ENCODE peak calls at places on chromosomes 13 and 19, in four cellular contexts. L, U, Y and Z are unnamed samples.

GRCh38 chr13:98291658-98292057 is 114.6 kb upstream of the RNF113B start:
- DNase-seq in Y (no peak), U (peak; percentile 35), L (no peak), Z (peak; percentile 74)

GRCh38 chr13:30718661-30719520 is 16.5 kb upstream of the ALOX5AP start:
- DNase-seq in L (no peak), U (no peak), Y (no peak), Z (no peak)

GRCh38 chr13:19864018-19864338 is 529 bp upstream of the ZMYM5 start:
- DNase-seq in L (no peak), Y (peak; percentile 79), U (peak; percentile 68), Z (peak; percentile 67)

GRCh38 chr13:29526741-29527140 is 68.7 kb downstream of the SLC7A1 start:
- DNase-seq in L (no peak), U (no peak), Y (no peak), Z (no peak)

GRCh38 chr13:72463561-72463960 is 263.9 kb downstream of the MZT1 start:
- DNase-seq in L (peak; percentile 87), U (no peak), Y (no peak), Z (peak; percentile 42)

GRCh38 chr13:46598140-46598819 is 45.3 kb downstream of the LRCH1 start:
- DNase-seq in L (no peak), Y (no peak), U (no peak), Z (no peak)

GRCh38 chr19:3692141-3693029 is 7.9 kb downstream of the PIP5K1C start:
- DNase-seq in L (no peak), U (no peak), Y (no peak), Z (no peak)

GRCh38 chr13:59478908-59479307 is 684.8 kb downstream of the DIAPH3 start:
- DNase-seq in L (no peak), Y (no peak), U (no peak), Z (no peak)

GRCh38 chr19:782195-783043 is 14.8 kb upstream of the PTBP1 start:
- DNase-seq in Y (no peak), L (peak; percentile 33), U (peak; percentile 58), Z (no peak)

GRCh38 chr19:1243768-1244692 is 2.5 kb downstream of the ATP5F1D start:
- DNase-seq in L (peak; percentile 88), Y (peak; percentile 92), U (peak; percentile 89), Z (peak; percentile 90)

GRCh38 chr13:29909975-29910674 is 59.7 kb upstream of the UBL3 start:
- DNase-seq in Y (peak; percentile 37), L (no peak), U (no peak), Z (no peak)

GRCh38 chr19:3968556-3969434 is 2.1 kb downstream of the DAPK3 start:
- DNase-seq in U (peak; percentile 81), L (peak; percentile 98), Y (peak; percentile 95), Z (peak; percentile 87)

GRCh38 chr19:50693064-50693975 is 26.3 kb downstream of the SHANK1 start:
- DNase-seq in U (no peak), Y (no peak), L (no peak), Z (no peak)

GRCh38 chr19:40521276-40521675 is 54.5 kb downstream of the SPTBN4 start:
- DNase-seq in L (no peak), U (no peak), Y (no peak), Z (no peak)
- TF ChIP-seq CTCF in L (peak; percentile 43), U (no peak), Y (no peak), Z (no peak)

GRCh38 chr19:18203863-18204393 is at the start of gene RAB3A:
- DNase-seq in Y (peak; percentile 100), L (peak; percentile 100), U (peak; percentile 100), Z (peak; percentile 100)
- TF ChIP-seq CTCF in Y (peak; percentile 14), L (no peak), U (no peak), Z (no peak)

DNA sequence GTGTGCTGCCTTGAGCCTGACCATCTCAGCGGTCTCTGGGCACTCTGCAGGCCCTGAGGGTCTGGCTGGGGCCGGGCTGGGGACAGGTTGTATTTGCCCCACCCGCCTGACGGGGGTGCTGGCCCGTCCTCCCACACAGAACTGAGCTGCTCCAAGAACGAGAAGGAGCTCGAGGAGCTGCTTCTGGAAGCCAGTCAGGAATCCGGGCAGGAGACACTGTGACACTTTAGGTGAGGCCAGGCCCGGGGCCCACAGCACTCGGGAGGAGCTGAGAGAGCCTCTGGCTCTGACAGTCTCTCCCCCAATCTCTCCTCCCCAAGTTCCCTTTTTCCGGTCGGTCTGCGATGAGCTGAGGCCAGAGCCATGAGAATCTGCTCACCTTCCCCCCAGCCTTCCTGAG is 14.5 kb downstream of the NKPD1 start:
- DNase-seq in L (no peak), U (no peak), Y (no peak), Z (peak; percentile 25)
- TF ChIP-seq CTCF in L (no peak), U (no peak), Y (no peak), Z (no peak)

GRCh38 chr19:13055213-13056051 is 47.2 kb downstream of the LYL1 start:
- DNase-seq in L (no peak), U (peak; percentile 53), Y (peak; percentile 88), Z (peak; percentile 88)
- TF ChIP-seq CTCF in L (no peak), U (no peak), Y (no peak), Z (no peak)

GRCh38 chr13:113121928-113122420 is 625 bp upstream of the F10 start:
- DNase-seq in U (no peak), Y (peak; percentile 20), L (no peak), Z (peak; percentile 10)

GRCh38 chr13:113124211-113125025 is 1.8 kb downstream of the F10 start:
- DNase-seq in U (no peak), Y (no peak), L (no peak), Z (peak; percentile 10)

GRCh38 chr13:113123226-113124150 is 889 bp downstream of the F10 start:
- DNase-seq in Y (no peak), L (no peak), U (no peak), Z (peak; percentile 15)

GRCh38 chr13:113121183-113121927 is 1.2 kb upstream of the F10 start:
- DNase-seq in Y (peak; percentile 18), U (no peak), L (no peak), Z (peak; percentile 13)

GRCh38 chr13:113122571-113123225 is at the start of gene F10:
- DNase-seq in Y (peak; percentile 67), L (peak; percentile 52), U (peak; percentile 51), Z (peak; percentile 79)
- TF ChIP-seq CTCF in Y (no peak), L (no peak), U (no peak), Z (no peak)

GRCh38 chr13:50740052-50740741 is 103.3 kb downstream of the DLEU7 start:
- DNase-seq in L (no peak), U (no peak), Y (no peak), Z (no peak)

GRCh38 chr13:50744261-50744660 is 99.2 kb downstream of the DLEU7 start:
- DNase-seq in L (no peak), U (no peak), Y (no peak), Z (no peak)

GRCh38 chr13:50742353-50742752 is 101.1 kb downstream of the DLEU7 start:
- DNase-seq in U (no peak), L (no peak), Y (no peak), Z (no peak)

GRCh38 chr13:50747939-50748338 is 95.6 kb downstream of the DLEU7 start:
- DNase-seq in U (no peak), Y (no peak), L (no peak), Z (no peak)

DNA sequence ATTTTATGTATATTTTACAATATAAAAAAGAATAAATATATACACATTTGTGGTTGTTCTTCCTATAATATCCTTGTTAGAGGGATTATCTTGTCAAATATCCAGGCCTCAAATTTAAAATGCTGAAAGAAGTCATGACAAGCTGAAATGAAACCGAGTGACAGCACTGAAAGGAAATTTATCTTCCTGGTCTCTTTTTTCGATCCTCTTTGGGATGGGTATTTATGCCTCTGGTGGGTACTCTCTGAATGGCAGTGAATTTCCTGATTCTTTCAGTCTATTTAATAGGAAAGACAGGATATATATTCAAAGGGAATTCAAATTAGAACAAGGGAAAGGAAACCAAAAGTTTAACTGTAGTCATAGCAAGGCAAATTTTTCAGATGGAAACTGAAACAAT is 98.0 kb downstream of the DLEU7 start:
- DNase-seq in U (no peak), L (no peak), Y (no peak), Z (no peak)
- TF ChIP-seq CTCF in U (no peak), L (no peak), Y (no peak), Z (no peak)

GRCh38 chr13:23833733-23834611 is 55.2 kb downstream of the MIPEP start:
- DNase-seq in Y (no peak), L (no peak), U (no peak), Z (no peak)
- TF ChIP-seq CTCF in Y (no peak), L (no peak), U (no peak), Z (no peak)

DNA sequence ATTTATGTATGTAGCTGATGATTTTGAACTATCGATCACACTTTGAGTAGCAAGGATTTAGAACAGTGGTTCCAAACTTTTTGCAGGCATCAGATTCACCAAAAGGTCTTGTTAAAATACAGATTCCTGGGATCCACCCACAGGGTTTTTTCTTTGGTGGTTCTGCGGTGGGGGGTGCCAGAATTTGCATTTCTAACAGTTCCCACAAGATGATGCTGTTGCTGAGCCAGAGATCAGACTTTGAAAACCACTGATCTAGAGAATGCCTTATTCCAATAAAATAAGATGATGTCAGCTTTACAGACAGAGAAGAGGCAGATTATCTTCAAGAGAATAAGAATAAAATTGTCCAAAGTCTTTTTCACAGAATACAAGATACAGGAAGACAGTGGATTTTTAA is 80.9 kb upstream of the SHISA2 start:
- DNase-seq in Y (no peak), L (no peak), U (no peak), Z (peak; percentile 27)
- TF ChIP-seq CTCF in Y (no peak), L (peak; percentile 30), U (no peak), Z (peak; percentile 58)

DNA sequence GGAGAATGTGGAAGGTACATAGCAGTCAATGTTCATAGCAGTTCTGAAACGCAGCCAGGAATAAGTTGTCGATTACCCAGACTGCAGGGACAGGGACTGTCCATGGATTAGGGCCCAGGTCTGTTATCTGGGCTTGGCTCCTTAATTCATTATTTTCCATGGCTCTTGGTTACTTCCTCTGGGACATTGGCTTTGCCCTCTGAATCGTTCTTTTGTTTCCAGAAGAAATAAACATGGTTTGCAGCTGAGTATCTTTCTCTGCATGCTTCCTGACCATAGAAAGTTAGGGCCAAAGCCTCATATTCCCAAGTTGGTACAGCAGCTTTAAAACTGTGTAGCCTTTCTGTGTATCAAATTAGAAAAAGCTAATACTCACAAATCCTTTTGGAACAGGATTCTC is 121.7 kb upstream of the MAB21L1 start:
- DNase-seq in U (no peak), Y (no peak), L (no peak), Z (no peak)
- TF ChIP-seq CTCF in U (no peak), Y (no peak), L (no peak), Z (no peak)

GRCh38 chr13:44770951-44771350 is 194.8 kb upstream of the TSC22D1 start:
- DNase-seq in L (no peak), U (no peak), Y (no peak), Z (no peak)
- TF ChIP-seq CTCF in L (no peak), U (no peak), Y (no peak), Z (no peak)